ENCODE peak calls at places on chromosome 11, in seven cellular contexts. K is IMR-90; Q is stimulated activated CD8-positive, alpha-beta memory T cell treated with anti-CD3 and anti-CD28 coated beads, Interleukin-7, amount 100 ng/mL, for 48 hours; D is stimulated activated CD4-positive, alpha-beta T cell treated with anti-CD3 and anti-CD28 coated beads, Interleukin-12 subunit alpha, Interleukin-12 subunit beta, amount 100 ng/mL, for 4 hours; I is uterus; M is NCI-H187; R is left ventricle myocardium superior. P is an unnamed sample.

GRCh38 chr11:44531116-44531504 is 34.4 kb upstream of the CD82 start:
- DNase-seq in K (no peak), Q (no peak), D (no peak), I (no peak), M (no peak), R (peak), P (no peak)

GRCh38 chr11:104410336-104410735 is 246.4 kb upstream of the PDGFD start:
- DNase-seq in K (no peak), Q (no peak), D (no peak), I (no peak), M (no peak), R (no peak), P (no peak)

GRCh38 chr11:115454525-115454924 is 49.7 kb downstream of the CADM1 start:
- DNase-seq in K (no peak), Q (no peak), D (no peak), I (no peak), M (no peak), R (no peak), P (no peak)

GRCh38 chr11:117584056-117584830 is 212.8 kb downstream of the DSCAML1 start:
- DNase-seq in K (peak), Q (no peak), D (no peak), I (no peak), M (no peak), R (no peak), P (no peak)

GRCh38 chr11:44628730-44629361 is 63.4 kb downstream of the CD82 start:
- DNase-seq in K (no peak), Q (no peak), D (no peak), I (peak), M (no peak), R (no peak), P (no peak)

GRCh38 chr11:60265373-60266214 is 14.9 kb upstream of the MS4A4A start:
- DNase-seq in K (peak), Q (no peak), D (no peak), I (no peak), M (no peak), R (no peak), P (peak)

GRCh38 chr11:838441-839279 is 3.7 kb downstream of the POLR2L start:
- DNase-seq in K (no peak), Q (no peak), D (no peak), I (no peak), M (no peak), R (no peak), P (no peak)

GRCh38 chr11:126604461-126604860 is 249.0 kb downstream of the ST3GAL4 start:
- DNase-seq in K (no peak), Q (no peak), D (no peak), I (no peak), M (no peak), R (no peak), P (no peak)

GRCh38 chr11:834371-835316 is 1.9 kb downstream of the CD151 start:
- DNase-seq in K (peak), Q (no peak), D (no peak), I (peak), M (no peak), R (peak), P (no peak)

GRCh38 chr11:127205688-127206217 is 205.2 kb upstream of the KIRREL3 start:
- DNase-seq in K (no peak), Q (no peak), D (no peak), I (no peak), M (no peak), R (no peak), P (no peak)

GRCh38 chr11:100865443-100865842 is 178.4 kb downstream of the ARHGAP42 start:
- DNase-seq in K (peak), Q (no peak), D (no peak), I (no peak), M (no peak), R (no peak), P (no peak)

GRCh38 chr11:11435673-11436072 is 82.6 kb upstream of the CSNK2A3 start:
- DNase-seq in K (no peak), Q (no peak), D (no peak), I (peak), M (no peak), R (no peak), P (no peak)

GRCh38 chr11:15185021-15185420 is 70.3 kb downstream of the INSC start:
- DNase-seq in K (no peak), Q (no peak), D (no peak), I (no peak), M (no peak), R (no peak), P (no peak)